ENCODE peak calls at places on chromosomes 5 and 9, in eight cellular contexts. C is AG09309; B is iris pigment epithelial cell; K is MCF 10A; P is stimulated activated naive CD8-positive, alpha-beta T cell treated with anti-CD3 and anti-CD28 coated beads, Interleukin-15, amount 100 ng/mL, for 72 hours; X is aorta; O is ascending aorta; Q is transverse colon. D is an unnamed sample.

GRCh38 chr5:163649522-163649921 is 144.1 kb downstream of the MAT2B start:
- DNase-seq in O (no peak), C (no peak), Q (no peak), P (no peak), K (peak), X (no peak), B (peak), D (no peak)

GRCh38 chr5:142388696-142389095 is 63.9 kb upstream of the SPRY4 start:
- DNase-seq in K (peak), C (peak), B (peak), X (no peak), O (no peak), P (no peak), Q (no peak), D (no peak)

GRCh38 chr5:3612561-3613175 is 17.0 kb downstream of the IRX1 start:
- DNase-seq in K (peak), Q (no peak), P (no peak), B (no peak), X (no peak), C (no peak), O (no peak), D (no peak)

GRCh38 chr5:167708449-167708848 is 583.0 kb upstream of the WWC1 start:
- DNase-seq in O (no peak), C (no peak), B (no peak), P (no peak), K (no peak), X (no peak), Q (no peak), D (no peak)

GRCh38 chr5:12182988-12183387 is 278.7 kb upstream of the CTNND2 start:
- DNase-seq in P (no peak), O (no peak), K (no peak), C (no peak), X (no peak), Q (no peak), B (no peak), D (no peak)

GRCh38 chr9:37574996-37575395 is 1.2 kb downstream of the FBXO10 start:
- DNase-seq in X (no peak), B (peak), Q (no peak), C (no peak), K (no peak), P (no peak), O (no peak), D (no peak)

GRCh38 chr5:56092115-56092514 is 97.4 kb upstream of the IL6ST start:
- DNase-seq in X (no peak), B (no peak), O (no peak), Q (no peak), K (no peak), C (no peak), P (no peak), D (peak)

GRCh38 chr9:98208635-98209034 is 16.2 kb upstream of the CORO2A start:
- DNase-seq in Q (no peak), K (no peak), O (no peak), P (no peak), C (no peak), X (no peak), B (no peak), D (no peak)

GRCh38 chr9:116157436-116158138 is 4.0 kb downstream of the PAPPA start:
- DNase-seq in B (peak), O (no peak), Q (no peak), P (no peak), C (no peak), X (no peak), K (no peak), D (no peak)

GRCh38 chr9:85016389-85016997 is 347.0 kb downstream of the NTRK2 start:
- DNase-seq in O (no peak), P (no peak), Q (no peak), B (no peak), K (no peak), C (no peak), X (no peak), D (no peak)

GRCh38 chr9:5274770-5275169 is 29.7 kb downstream of the RLN2 start:
- DNase-seq in C (no peak), B (no peak), O (no peak), Q (no peak), K (no peak), X (no peak), P (no peak), D (no peak)

GRCh38 chr9:114574438-114574837 is 13.1 kb upstream of the ATP6V1G1 start:
- DNase-seq in K (no peak), B (peak), P (no peak), X (no peak), C (no peak), O (no peak), Q (no peak), D (no peak)

GRCh38 chr9:137313956-137314560 is 12.0 kb upstream of the NRARP start:
- DNase-seq in K (no peak), Q (no peak), O (no peak), C (no peak), X (no peak), P (no peak), B (no peak), D (peak)

GRCh38 chr5:79728396-79728795 is 38.8 kb downstream of the CMYA5 start:
- DNase-seq in P (no peak), C (no peak), K (no peak), B (no peak), Q (no peak), O (no peak), X (no peak), D (no peak)

GRCh38 chr5:57302643-57303042 is 128.8 kb downstream of the GPBP1 start:
- DNase-seq in C (no peak), O (no peak), B (peak), K (no peak), P (no peak), Q (no peak), X (no peak), D (no peak)

GRCh38 chr9:27447036-27447700 is 76.9 kb upstream of the IFNK start:
- DNase-seq in X (no peak), P (no peak), O (no peak), B (no peak), C (no peak), K (no peak), Q (no peak), D (no peak)

GRCh38 chr5:66306105-66306843 is 162.2 kb downstream of the SREK1 start:
- DNase-seq in C (peak), K (peak), O (no peak), P (peak), B (peak), Q (peak), X (no peak), D (no peak)

GRCh38 chr5:112584781-112585180 is 152.9 kb upstream of the APC start:
- DNase-seq in B (no peak), K (no peak), C (no peak), Q (no peak), X (no peak), P (no peak), O (no peak), D (no peak)

GRCh38 chr9:112369817-112370216 is 10.1 kb upstream of the HSDL2 start:
- DNase-seq in K (no peak), P (no peak), Q (no peak), O (no peak), C (no peak), X (no peak), B (no peak), D (no peak)

GRCh38 chr9:133463234-133463863 is 3.6 kb downstream of the CACFD1 start:
- DNase-seq in K (peak), B (no peak), Q (no peak), O (no peak), X (no peak), P (no peak), C (no peak), D (no peak)

GRCh38 chr5:146644811-146645210 is 128.8 kb upstream of the GPR151 start:
- DNase-seq in B (no peak), C (no peak), X (no peak), K (no peak), P (no peak), Q (no peak), O (no peak), D (no peak)

GRCh38 chr9:126607731-126608130 is 6.0 kb upstream of the LMX1B start:
- DNase-seq in B (no peak), K (no peak), C (no peak), X (peak), P (no peak), O (no peak), Q (no peak), D (no peak)

GRCh38 chr9:87387351-87388055 is 110.2 kb upstream of the DAPK1 start:
- DNase-seq in O (no peak), Q (no peak), B (peak), P (no peak), C (no peak), K (peak), X (no peak), D (no peak)

GRCh38 chr9:116855881-116856662 is 169.0 kb downstream of the TRIM32 start:
- DNase-seq in P (no peak), Q (no peak), X (no peak), O (no peak), K (peak), C (no peak), B (no peak), D (no peak)

GRCh38 chr5:15938186-15938585 is 241.4 kb downstream of the MARCHF11 start:
- DNase-seq in K (no peak), C (no peak), B (no peak), Q (no peak), X (no peak), O (no peak), P (no peak), D (no peak)

GRCh38 chr9:94139672-94140417 is 55.6 kb downstream of the PTPDC1 start:
- DNase-seq in B (peak), K (peak), Q (peak), O (peak), P (no peak), C (peak), X (peak), D (peak)

GRCh38 chr5:80590766-80591165 is 20.7 kb upstream of the ANKRD34B start:
- DNase-seq in Q (no peak), C (no peak), B (no peak), P (no peak), O (no peak), X (no peak), K (no peak), D (no peak)